ENCODE peak calls at places on chromosome X, in six cellular contexts. J is non-pigmented ciliary epithelial cell; Y is Calu3; I is NCI-H69; R is stimulated activated CD8-positive, alpha-beta memory T cell treated with anti-CD3 and anti-CD28 coated beads, Interleukin-15, amount 100 ng/mL, for 24 hours; T is brain microvascular endothelial cell. Q is an unnamed sample.

GRCh38 chrX:134186362-134187121 is 50.4 kb upstream of the CCDC160 start:
- DNase-seq in J (no peak), Y (no peak), I (no peak), R (no peak), T (no peak), Q (peak; percentile 8)

GRCh38 chrX:133258481-133258880 is 40.3 kb upstream of the TFDP3 start:
- DNase-seq in J (peak; percentile 10), Y (no peak), I (no peak), R (no peak), T (no peak), Q (no peak)

GRCh38 chrX:27619975-27620374 is 29.8 kb downstream of the DCAF8L2 start:
- DNase-seq in J (no peak), Y (peak; percentile 6), I (peak; percentile 37), R (no peak), T (no peak), Q (no peak)

GRCh38 chrX:50988649-50989048 is 78.1 kb downstream of the BMP15 start:
- DNase-seq in J (no peak), Y (peak; percentile 29), I (peak; percentile 9), R (no peak), T (peak; percentile 49), Q (no peak)

GRCh38 chrX:37686979-37687378 is 1.4 kb downstream of the XK start:
- DNase-seq in J (no peak), Y (no peak), I (no peak), R (no peak), T (no peak), Q (no peak)

GRCh38 chrX:69128573-69128972 is 36.7 kb downstream of the PJA1 start:
- DNase-seq in J (no peak), Y (no peak), I (no peak), R (no peak), T (no peak), Q (no peak)

GRCh38 chrX:586351-586750 is 44.2 kb upstream of the SHOX start:
- DNase-seq in J (no peak), Y (no peak), I (no peak), R (no peak), T (no peak), Q (no peak)

GRCh38 chrX:129980043-129980442 is 2.4 kb upstream of the BCORL1 start:
- DNase-seq in J (no peak), Y (no peak), I (peak; percentile 7), R (no peak), T (no peak), Q (no peak)

GRCh38 chrX:151825927-151826471 is 86.7 kb upstream of the MAGEA4 start:
- DNase-seq in J (peak; percentile 48), Y (no peak), I (peak; percentile 0), R (no peak), T (peak; percentile 68), Q (no peak)

GRCh38 chrX:40144576-40144975 is 46.8 kb upstream of the BCOR start:
- DNase-seq in J (no peak), Y (no peak), I (no peak), R (no peak), T (no peak), Q (no peak)